ENCODE peak calls at places on chromosomes 3 and 15, in eight cellular contexts. M is ELR, G is A549, B is iris pigment epithelial cell, S is nucleus accumbens, E is AG09319, T is neuronal stem cell, K is stomach. P is an unnamed sample.

GRCh38 chr3:187610926-187611545 is 59.2 kb downstream of the SST start:
- DNase-seq in M (no peak), G (no peak), B (peak; percentile 9), S (no peak), E (no peak), T (no peak), K (no peak), P (no peak)

GRCh38 chr3:87298111-87298718 is 21.8 kb upstream of the POU1F1 start:
- DNase-seq in M (peak; percentile 72), G (peak; percentile 73), B (peak; percentile 30), S (no peak), E (peak; percentile 2), T (peak; percentile 31), K (no peak), P (no peak)

GRCh38 chr3:138767498-138768104 is 67.1 kb downstream of the PIK3CB start:
- DNase-seq in M (no peak), G (no peak), B (no peak), S (no peak), E (no peak), T (no peak), K (no peak), P (no peak)

GRCh38 chr15:75532413-75533250 is 46.5 kb downstream of the PTPN9 start:
- DNase-seq in M (peak; percentile 67), G (peak; percentile 84), B (peak; percentile 94), S (no peak), E (peak; percentile 41), T (peak; percentile 26), K (peak; percentile 63), P (no peak)

GRCh38 chr3:182920515-182921084 is 59.7 kb downstream of the DCUN1D1 start:
- DNase-seq in M (no peak), G (peak; percentile 60), B (no peak), S (no peak), E (no peak), T (no peak), K (no peak), P (no peak)

GRCh38 chr3:134034005-134034785 is 4.5 kb upstream of the SLCO2A1 start:
- DNase-seq in M (peak; percentile 76), G (no peak), B (peak; percentile 22), S (no peak), E (no peak), T (no peak), K (no peak), P (no peak)

GRCh38 chr3:46124216-46125143 is 83.6 kb downstream of the CCR1 start:
- DNase-seq in M (no peak), G (no peak), B (peak; percentile 60), S (no peak), E (no peak), T (no peak), K (no peak), P (no peak)

GRCh38 chr15:24878153-24878552 is 76.6 kb upstream of the SNRPN start:
- DNase-seq in M (no peak), G (no peak), B (peak; percentile 66), S (peak; percentile 22), E (no peak), T (no peak), K (no peak), P (no peak)

GRCh38 chr3:50562866-50563265 is 4.7 kb downstream of the C3orf18 start:
- DNase-seq in M (peak; percentile 91), G (no peak), B (peak; percentile 61), S (no peak), E (no peak), T (no peak), K (no peak), P (no peak)

GRCh38 chr3:184924547-184924946 is 112.6 kb downstream of the VPS8 start:
- DNase-seq in M (no peak), G (no peak), B (no peak), S (no peak), E (no peak), T (no peak), K (no peak), P (no peak)

GRCh38 chr3:114364806-114365205 is 71.0 kb downstream of the TIGIT start:
- DNase-seq in M (no peak), G (no peak), B (no peak), S (no peak), E (no peak), T (no peak), K (no peak), P (no peak)

GRCh38 chr15:29103825-29104565 is 165.6 kb downstream of the NSMCE3 start:
- DNase-seq in M (peak; percentile 75), G (peak; percentile 70), B (peak; percentile 91), S (peak; percentile 63), E (peak; percentile 22), T (peak; percentile 83), K (peak; percentile 44), P (peak; percentile 66)

GRCh38 chr3:115704661-115705338 is 81.5 kb downstream of the GAP43 start:
- DNase-seq in M (no peak), G (no peak), B (no peak), S (no peak), E (no peak), T (no peak), K (peak; percentile 31), P (no peak)

GRCh38 chr3:111738238-111738637 is 120.8 kb upstream of the PHLDB2 start:
- DNase-seq in M (no peak), G (no peak), B (no peak), S (no peak), E (no peak), T (no peak), K (no peak), P (no peak)